ENCODE peak calls at places on chromosomes 5 and 9, in six cellular contexts. One of them, this sample, is unnamed.
A peak's percentile ranks its signal among the peaks of the same experiment; 100 is the strongest.

GRCh38 chr5:114362197-114362976 is 517 bp downstream of the KCNN2 start:
- DNase-seq in osteoblast: peak; percentile 74
- DNase-seq in transverse colon: no peak
- DNase-seq in psoas muscle: no peak
- DNase-seq in adrenal gland: no peak
- DNase-seq in heart right ventricle: peak; percentile 28
- DNase-seq in this sample: no peak

GRCh38 chr5:109585012-109585599 is 104.6 kb upstream of the MAN2A1 start:
- DNase-seq in osteoblast: no peak
- DNase-seq in transverse colon: no peak
- DNase-seq in psoas muscle: no peak
- DNase-seq in adrenal gland: no peak
- DNase-seq in heart right ventricle: no peak
- DNase-seq in this sample: no peak

GRCh38 chr9:20854444-20854843 is 170.4 kb downstream of the FOCAD start:
- DNase-seq in osteoblast: no peak
- DNase-seq in transverse colon: no peak
- DNase-seq in psoas muscle: no peak
- DNase-seq in adrenal gland: no peak
- DNase-seq in heart right ventricle: no peak
- DNase-seq in this sample: no peak

GRCh38 chr9:18233311-18233710 is 240.6 kb upstream of the ADAMTSL1 start:
- DNase-seq in osteoblast: no peak
- DNase-seq in transverse colon: no peak
- DNase-seq in psoas muscle: no peak
- DNase-seq in adrenal gland: no peak
- DNase-seq in heart right ventricle: no peak
- DNase-seq in this sample: no peak

GRCh38 chr9:99101812-99102211 is 3.1 kb upstream of the TGFBR1 start:
- DNase-seq in osteoblast: no peak
- DNase-seq in transverse colon: no peak
- DNase-seq in psoas muscle: no peak
- DNase-seq in adrenal gland: no peak
- DNase-seq in heart right ventricle: no peak
- DNase-seq in this sample: no peak

GRCh38 chr5:115583474-115583873 is 18.8 kb downstream of the TICAM2 start:
- DNase-seq in osteoblast: peak; percentile 83
- DNase-seq in transverse colon: no peak
- DNase-seq in psoas muscle: no peak
- DNase-seq in adrenal gland: no peak
- DNase-seq in heart right ventricle: no peak
- DNase-seq in this sample: no peak

GRCh38 chr5:11056560-11056959 is 295.5 kb upstream of the DAP start:
- DNase-seq in osteoblast: peak; percentile 60
- DNase-seq in transverse colon: no peak
- DNase-seq in psoas muscle: no peak
- DNase-seq in adrenal gland: no peak
- DNase-seq in heart right ventricle: no peak
- DNase-seq in this sample: no peak

GRCh38 chr5:139130217-139130616 is 68.0 kb downstream of the SIL1 start:
- DNase-seq in osteoblast: no peak
- DNase-seq in transverse colon: no peak
- DNase-seq in psoas muscle: no peak
- DNase-seq in adrenal gland: no peak
- DNase-seq in heart right ventricle: no peak
- DNase-seq in this sample: no peak

GRCh38 chr9:124270504-124271335 is 13.0 kb downstream of the NEK6 start:
- DNase-seq in osteoblast: peak; percentile 82
- DNase-seq in transverse colon: peak; percentile 82
- DNase-seq in psoas muscle: peak; percentile 71
- DNase-seq in adrenal gland: peak; percentile 38
- DNase-seq in heart right ventricle: no peak
- DNase-seq in this sample: no peak

GRCh38 chr5:37437716-37438115 is 58.6 kb downstream of the WDR70 start:
- DNase-seq in osteoblast: no peak
- DNase-seq in transverse colon: no peak
- DNase-seq in psoas muscle: no peak
- DNase-seq in adrenal gland: no peak
- DNase-seq in heart right ventricle: no peak
- DNase-seq in this sample: no peak

GRCh38 chr5:57989378-57989777 is 470.5 kb downstream of the PLK2 start:
- DNase-seq in osteoblast: no peak
- DNase-seq in transverse colon: no peak
- DNase-seq in psoas muscle: no peak
- DNase-seq in adrenal gland: no peak
- DNase-seq in heart right ventricle: no peak
- DNase-seq in this sample: no peak

GRCh38 chr9:20714442-20715415 is 30.7 kb downstream of the FOCAD start:
- DNase-seq in osteoblast: no peak
- DNase-seq in transverse colon: no peak
- DNase-seq in psoas muscle: no peak
- DNase-seq in adrenal gland: no peak
- DNase-seq in heart right ventricle: no peak
- DNase-seq in this sample: no peak

GRCh38 chr5:134083517-134083916 is 31.0 kb upstream of the TCF7 start:
- DNase-seq in osteoblast: peak; percentile 87
- DNase-seq in transverse colon: no peak
- DNase-seq in psoas muscle: no peak
- DNase-seq in adrenal gland: no peak
- DNase-seq in heart right ventricle: no peak
- DNase-seq in this sample: no peak

GRCh38 chr5:153552886-153553285 is 62.4 kb downstream of the GRIA1 start:
- DNase-seq in osteoblast: no peak
- DNase-seq in transverse colon: no peak
- DNase-seq in psoas muscle: no peak
- DNase-seq in adrenal gland: no peak
- DNase-seq in heart right ventricle: no peak
- DNase-seq in this sample: no peak

GRCh38 chr5:98784411-98784810 is 10.9 kb downstream of the RGMB start:
- DNase-seq in osteoblast: no peak
- DNase-seq in transverse colon: no peak
- DNase-seq in psoas muscle: no peak
- DNase-seq in adrenal gland: no peak
- DNase-seq in heart right ventricle: no peak
- DNase-seq in this sample: no peak
- H3K4me1 ChIP-seq in osteoblast: peaks cover 78% of the 10 kb centered on the region
- H3K4me1 ChIP-seq in transverse colon: peaks cover 70% of the 10 kb centered on the region
- H3K4me1 ChIP-seq in psoas muscle: peaks cover 83% of the 10 kb centered on the region
- H3K4me1 ChIP-seq in adrenal gland: no peaks in the 10 kb centered on the region
- H3K4me1 ChIP-seq in heart right ventricle: peaks cover 55% of the 10 kb centered on the region
- H3K4me1 ChIP-seq in this sample: no peaks in the 10 kb centered on the region

DNA sequence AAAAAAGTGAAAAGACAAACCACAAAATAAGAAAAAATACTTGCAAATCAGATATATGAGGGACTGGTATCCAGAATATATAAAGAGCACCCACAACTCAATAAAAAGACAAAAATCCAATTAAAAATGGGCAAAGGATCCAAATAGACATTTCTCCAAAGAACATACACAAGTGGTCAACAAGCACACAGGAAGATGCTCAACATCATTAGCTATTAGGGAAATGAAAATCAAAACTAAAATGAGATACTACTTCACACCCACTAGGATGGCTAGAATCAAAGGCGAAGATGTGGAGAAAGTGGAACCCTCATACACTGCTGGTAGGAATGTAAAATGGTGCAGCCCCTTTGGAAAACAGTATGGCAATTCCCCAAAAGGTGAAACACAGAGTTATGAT is 21.1 kb upstream of the DPM2 start:
- DNase-seq in osteoblast: no peak
- DNase-seq in transverse colon: no peak
- DNase-seq in psoas muscle: no peak
- DNase-seq in adrenal gland: no peak
- DNase-seq in heart right ventricle: no peak
- DNase-seq in this sample: no peak
- H3K4me1 ChIP-seq in osteoblast: no peaks in the 10 kb centered on the region
- H3K4me1 ChIP-seq in transverse colon: peaks cover 66% of the 10 kb centered on the region
- H3K4me1 ChIP-seq in psoas muscle: peaks cover 50% of the 10 kb centered on the region
- H3K4me1 ChIP-seq in adrenal gland: peaks cover 53% of the 10 kb centered on the region
- H3K4me1 ChIP-seq in heart right ventricle: peaks cover 52% of the 10 kb centered on the region
- H3K4me1 ChIP-seq in this sample: peaks cover 100% of the 10 kb centered on the region

GRCh38 chr5:179794171-179794570 is 385 bp downstream of the LTC4S start:
- DNase-seq in osteoblast: no peak
- DNase-seq in transverse colon: no peak
- DNase-seq in psoas muscle: no peak
- DNase-seq in adrenal gland: peak; percentile 21
- DNase-seq in heart right ventricle: no peak
- DNase-seq in this sample: no peak

GRCh38 chr5:179794575-179794974 is 789 bp downstream of the LTC4S start:
- DNase-seq in osteoblast: peak; percentile 70
- DNase-seq in transverse colon: no peak
- DNase-seq in psoas muscle: no peak
- DNase-seq in adrenal gland: peak; percentile 21
- DNase-seq in heart right ventricle: no peak
- DNase-seq in this sample: no peak

GRCh38 chr5:179793470-179794139 is at the start of gene LTC4S:
- DNase-seq in osteoblast: peak; percentile 97
- DNase-seq in transverse colon: peak; percentile 65
- DNase-seq in psoas muscle: peak; percentile 86
- DNase-seq in adrenal gland: peak; percentile 79
- DNase-seq in heart right ventricle: peak; percentile 84
- DNase-seq in this sample: peak; percentile 82

GRCh38 chr5:179791881-179792611 is 1.7 kb upstream of the LTC4S start:
- DNase-seq in osteoblast: peak; percentile 84
- DNase-seq in transverse colon: no peak
- DNase-seq in psoas muscle: no peak
- DNase-seq in adrenal gland: peak; percentile 66
- DNase-seq in heart right ventricle: peak; percentile 55
- DNase-seq in this sample: no peak

DNA sequence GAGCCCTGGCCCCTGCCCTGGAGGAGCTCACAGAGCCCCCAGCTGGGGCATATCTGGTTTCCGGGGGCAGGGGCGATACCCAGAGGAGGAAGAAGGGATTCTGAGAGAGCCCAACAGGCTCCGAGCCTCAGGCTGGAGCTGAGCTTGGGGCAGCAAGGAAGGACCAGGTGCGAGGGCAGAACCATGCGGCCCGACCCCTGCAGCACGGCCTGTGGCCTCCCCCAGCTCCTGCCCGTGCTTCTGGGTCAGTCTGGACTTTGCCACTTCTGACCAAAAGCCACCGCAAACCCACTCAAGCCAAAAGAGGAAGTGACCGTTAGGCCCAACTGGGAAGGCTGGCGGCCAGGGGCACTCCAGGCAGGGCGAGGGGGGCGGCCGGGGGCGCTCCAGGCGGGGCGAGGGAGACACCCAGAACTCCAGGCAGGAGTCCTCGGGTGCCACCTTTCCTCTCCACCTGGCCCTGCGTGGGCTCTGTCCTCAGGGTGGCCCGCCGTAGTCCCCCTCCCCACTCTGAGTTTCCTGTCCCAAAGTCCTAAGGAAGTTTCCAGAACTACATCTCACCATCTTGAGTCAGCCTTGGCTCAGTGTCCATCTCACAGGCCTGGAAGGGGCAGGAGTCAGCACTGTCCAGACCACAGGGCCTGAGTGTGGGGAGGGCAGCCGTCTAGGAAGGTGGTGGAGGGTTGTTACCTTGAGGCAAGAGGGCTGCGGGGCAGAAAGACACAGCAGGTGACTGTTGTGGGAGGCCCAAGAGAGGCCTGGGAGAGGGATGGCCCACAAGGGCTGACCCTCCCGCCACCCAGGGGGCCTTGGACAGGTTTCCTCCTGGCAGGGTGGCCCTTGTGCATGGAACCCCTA is 945 bp upstream of the LTC4S start:
- DNase-seq in osteoblast: peak; percentile 78
- DNase-seq in transverse colon: no peak
- DNase-seq in psoas muscle: no peak
- DNase-seq in adrenal gland: peak; percentile 46
- DNase-seq in heart right ventricle: peak; percentile 49
- DNase-seq in this sample: no peak
- H3K4me1 ChIP-seq in osteoblast: peaks cover 10% of the 10 kb centered on the region
- H3K4me1 ChIP-seq in transverse colon: peaks cover 34% of the 10 kb centered on the region
- H3K4me1 ChIP-seq in psoas muscle: peaks cover 16% of the 10 kb centered on the region
- H3K4me1 ChIP-seq in adrenal gland: peaks cover 10% of the 10 kb centered on the region
- H3K4me1 ChIP-seq in heart right ventricle: peaks cover 54% of the 10 kb centered on the region
- H3K4me1 ChIP-seq in this sample: peaks cover 25% of the 10 kb centered on the region

GRCh38 chr9:7976856-7977255 is 177.3 kb upstream of the DMAC1 start:
- DNase-seq in osteoblast: no peak
- DNase-seq in transverse colon: no peak
- DNase-seq in psoas muscle: no peak
- DNase-seq in adrenal gland: no peak
- DNase-seq in heart right ventricle: no peak
- DNase-seq in this sample: no peak

GRCh38 chr9:7974335-7975005 is 174.9 kb upstream of the DMAC1 start:
- DNase-seq in osteoblast: no peak
- DNase-seq in transverse colon: no peak
- DNase-seq in psoas muscle: no peak
- DNase-seq in adrenal gland: no peak
- DNase-seq in heart right ventricle: no peak
- DNase-seq in this sample: peak; percentile 38

GRCh38 chr9:7976167-7976755 is 176.7 kb upstream of the DMAC1 start:
- DNase-seq in osteoblast: no peak
- DNase-seq in transverse colon: peak; percentile 15
- DNase-seq in psoas muscle: no peak
- DNase-seq in adrenal gland: no peak
- DNase-seq in heart right ventricle: no peak
- DNase-seq in this sample: peak; percentile 90

GRCh38 chr9:7979591-7979990 is 180.0 kb upstream of the DMAC1 start:
- DNase-seq in osteoblast: no peak
- DNase-seq in transverse colon: no peak
- DNase-seq in psoas muscle: no peak
- DNase-seq in adrenal gland: no peak
- DNase-seq in heart right ventricle: no peak
- DNase-seq in this sample: no peak

GRCh38 chr9:7977586-7977985 is 178.0 kb upstream of the DMAC1 start:
- DNase-seq in osteoblast: no peak
- DNase-seq in transverse colon: no peak
- DNase-seq in psoas muscle: no peak
- DNase-seq in adrenal gland: no peak
- DNase-seq in heart right ventricle: no peak
- DNase-seq in this sample: no peak
- H3K4me1 ChIP-seq in osteoblast: no peaks in the 10 kb centered on the region
- H3K4me1 ChIP-seq in transverse colon: no peaks in the 10 kb centered on the region
- H3K4me1 ChIP-seq in psoas muscle: no peaks in the 10 kb centered on the region
- H3K4me1 ChIP-seq in adrenal gland: no peaks in the 10 kb centered on the region
- H3K4me1 ChIP-seq in heart right ventricle: no peaks in the 10 kb centered on the region
- H3K4me1 ChIP-seq in this sample: peaks cover 73% of the 10 kb centered on the region

GRCh38 chr9:14343948-14344547 is 30.1 kb upstream of the NFIB start:
- DNase-seq in osteoblast: no peak
- DNase-seq in transverse colon: no peak
- DNase-seq in psoas muscle: peak; percentile 75
- DNase-seq in adrenal gland: no peak
- DNase-seq in heart right ventricle: peak; percentile 68
- DNase-seq in this sample: no peak
- H3K4me1 ChIP-seq in osteoblast: peaks cover 12% of the 10 kb centered on the region
- H3K4me1 ChIP-seq in transverse colon: peaks cover 24% of the 10 kb centered on the region
- H3K4me1 ChIP-seq in psoas muscle: peaks cover 27% of the 10 kb centered on the region
- H3K4me1 ChIP-seq in adrenal gland: no peaks in the 10 kb centered on the region
- H3K4me1 ChIP-seq in heart right ventricle: peaks cover 49% of the 10 kb centered on the region
- H3K4me1 ChIP-seq in this sample: peaks cover 1% of the 10 kb centered on the region